ENCODE peak calls at places on chromosomes 2 and 18, in four cellular contexts. One of them, this sample, is unnamed.

GRCh38 chr2:100259991-100260390 is 62.3 kb downstream of the LONRF2 start:
- DNase-seq in lower lobe of right lung: no peak
- DNase-seq in fibroblast of lung: no peak
- DNase-seq in left ventricle myocardium inferior: no peak
- DNase-seq in this sample: no peak

GRCh38 chr2:131426727-131427126 is 49.2 kb upstream of the TUBA3D start:
- DNase-seq in fibroblast of lung: no peak
- DNase-seq in lower lobe of right lung: no peak
- DNase-seq in left ventricle myocardium inferior: no peak
- DNase-seq in this sample: no peak

GRCh38 chr2:211455225-211455841 is 898.9 kb downstream of the CPS1 start:
- DNase-seq in fibroblast of lung: peak
- DNase-seq in lower lobe of right lung: no peak
- DNase-seq in left ventricle myocardium inferior: no peak
- DNase-seq in this sample: no peak

GRCh38 chr2:289362-290089 is 1.6 kb upstream of the ALKAL2 start:
- DNase-seq in fibroblast of lung: peak
- DNase-seq in lower lobe of right lung: no peak
- DNase-seq in left ventricle myocardium inferior: no peak
- DNase-seq in this sample: no peak

GRCh38 chr2:116510117-116510671 is 1304.3 kb upstream of the DDX18 start:
- DNase-seq in lower lobe of right lung: no peak
- DNase-seq in left ventricle myocardium inferior: no peak
- DNase-seq in fibroblast of lung: no peak
- DNase-seq in this sample: no peak

GRCh38 chr2:143581989-143582719 is 452.9 kb downstream of the ARHGAP15 start:
- DNase-seq in lower lobe of right lung: no peak
- DNase-seq in fibroblast of lung: no peak
- DNase-seq in left ventricle myocardium inferior: no peak
- DNase-seq in this sample: no peak

GRCh38 chr2:207161247-207161646 is 4.5 kb downstream of the KLF7 start:
- DNase-seq in left ventricle myocardium inferior: no peak
- DNase-seq in lower lobe of right lung: no peak
- DNase-seq in fibroblast of lung: no peak
- DNase-seq in this sample: no peak

GRCh38 chr2:182545420-182546167 is 118.8 kb upstream of the PDE1A start:
- DNase-seq in lower lobe of right lung: no peak
- DNase-seq in fibroblast of lung: no peak
- DNase-seq in left ventricle myocardium inferior: no peak
- DNase-seq in this sample: no peak

GRCh38 chr18:6269933-6270332 is 144.8 kb downstream of the L3MBTL4 start:
- DNase-seq in fibroblast of lung: no peak
- DNase-seq in left ventricle myocardium inferior: no peak
- DNase-seq in lower lobe of right lung: no peak
- DNase-seq in this sample: no peak

GRCh38 chr2:37091873-37092272 is 7.6 kb downstream of the GPATCH11 start:
- DNase-seq in left ventricle myocardium inferior: no peak
- DNase-seq in lower lobe of right lung: no peak
- DNase-seq in fibroblast of lung: no peak
- DNase-seq in this sample: no peak

GRCh38 chr2:1990724-1991123 is 246.4 kb upstream of the PXDN start:
- DNase-seq in left ventricle myocardium inferior: peak
- DNase-seq in lower lobe of right lung: no peak
- DNase-seq in fibroblast of lung: peak
- DNase-seq in this sample: no peak

GRCh38 chr2:206230060-206230890 is 44.2 kb upstream of the ZDBF2 start:
- DNase-seq in left ventricle myocardium inferior: no peak
- DNase-seq in fibroblast of lung: peak
- DNase-seq in lower lobe of right lung: no peak
- DNase-seq in this sample: no peak

GRCh38 chr2:221675509-221675908 is 103.4 kb upstream of the EPHA4 start:
- DNase-seq in left ventricle myocardium inferior: no peak
- DNase-seq in fibroblast of lung: no peak
- DNase-seq in lower lobe of right lung: no peak
- DNase-seq in this sample: no peak

GRCh38 chr2:119488245-119489182 is 35.8 kb downstream of the SCTR start:
- DNase-seq in fibroblast of lung: no peak
- DNase-seq in lower lobe of right lung: no peak
- DNase-seq in left ventricle myocardium inferior: no peak
- DNase-seq in this sample: no peak

GRCh38 chr2:61255580-61256437 is 93.8 kb downstream of the C2orf74 start:
- DNase-seq in lower lobe of right lung: no peak
- DNase-seq in fibroblast of lung: peak
- DNase-seq in left ventricle myocardium inferior: no peak
- DNase-seq in this sample: no peak

GRCh38 chr2:96082211-96083063 is 33.9 kb downstream of the ADRA2B start:
- DNase-seq in fibroblast of lung: no peak
- DNase-seq in lower lobe of right lung: peak
- DNase-seq in left ventricle myocardium inferior: peak
- DNase-seq in this sample: peak

GRCh38 chr2:207706936-207707860 is 4.2 kb upstream of the CCNYL1 start:
- DNase-seq in left ventricle myocardium inferior: no peak
- DNase-seq in lower lobe of right lung: no peak
- DNase-seq in fibroblast of lung: no peak
- DNase-seq in this sample: no peak

GRCh38 chr2:117771969-117772630 is 42.4 kb upstream of the DDX18 start:
- DNase-seq in lower lobe of right lung: no peak
- DNase-seq in left ventricle myocardium inferior: no peak
- DNase-seq in fibroblast of lung: peak
- DNase-seq in this sample: no peak

GRCh38 chr2:95382686-95383634 is 19.5 kb upstream of the FAHD2A start:
- DNase-seq in lower lobe of right lung: no peak
- DNase-seq in fibroblast of lung: no peak
- DNase-seq in left ventricle myocardium inferior: peak
- DNase-seq in this sample: no peak

GRCh38 chr2:9110893-9111569 is 95.6 kb upstream of the ASAP2 start:
- DNase-seq in left ventricle myocardium inferior: no peak
- DNase-seq in fibroblast of lung: peak
- DNase-seq in lower lobe of right lung: no peak
- DNase-seq in this sample: no peak

GRCh38 chr18:48074929-48075706 is 144.7 kb upstream of the SMAD2 start:
- DNase-seq in lower lobe of right lung: no peak
- DNase-seq in fibroblast of lung: no peak
- DNase-seq in left ventricle myocardium inferior: no peak
- DNase-seq in this sample: no peak

GRCh38 chr18:75204978-75205759 is 3.8 kb downstream of the PTGR3 start:
- DNase-seq in lower lobe of right lung: no peak
- DNase-seq in fibroblast of lung: no peak
- DNase-seq in left ventricle myocardium inferior: no peak
- DNase-seq in this sample: no peak

GRCh38 chr2:230254152-230254881 is 28.8 kb downstream of the SP140 start:
- DNase-seq in lower lobe of right lung: no peak
- DNase-seq in fibroblast of lung: no peak
- DNase-seq in left ventricle myocardium inferior: no peak
- DNase-seq in this sample: no peak

DNA sequence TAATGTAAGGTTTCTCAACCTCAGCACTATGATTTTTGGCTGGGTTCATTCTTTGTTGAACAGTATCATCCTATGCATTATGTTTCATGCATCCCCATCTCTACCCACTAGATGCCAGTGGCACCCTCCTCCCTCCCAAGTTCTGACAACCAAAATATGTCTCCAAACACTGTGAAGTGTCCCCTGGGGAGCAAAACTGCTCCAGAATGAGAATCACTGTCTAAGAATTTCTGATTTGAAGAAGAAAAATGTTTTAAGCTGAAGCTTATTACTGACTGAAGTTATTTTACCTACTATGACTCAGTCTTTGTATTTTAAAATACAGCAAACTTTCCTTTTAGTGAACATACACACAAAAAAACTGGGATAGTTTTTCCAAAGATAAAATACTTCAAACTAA is 3.4 kb downstream of the THADA start:
- DNase-seq in fibroblast of lung: peak
- DNase-seq in left ventricle myocardium inferior: no peak
- DNase-seq in lower lobe of right lung: no peak
- DNase-seq in this sample: no peak
- TF ChIP-seq CTCF in fibroblast of lung: no peak
- TF ChIP-seq CTCF in left ventricle myocardium inferior: no peak
- TF ChIP-seq CTCF in lower lobe of right lung: no peak
- TF ChIP-seq CTCF in this sample: peak

GRCh38 chr18:63022429-63023022 is 297.0 kb downstream of the BCL2 start:
- DNase-seq in fibroblast of lung: no peak
- DNase-seq in lower lobe of right lung: no peak
- DNase-seq in left ventricle myocardium inferior: no peak
- DNase-seq in this sample: no peak

GRCh38 chr18:63028380-63028779 is 291.2 kb downstream of the BCL2 start:
- DNase-seq in lower lobe of right lung: no peak
- DNase-seq in fibroblast of lung: no peak
- DNase-seq in left ventricle myocardium inferior: no peak
- DNase-seq in this sample: no peak

DNA sequence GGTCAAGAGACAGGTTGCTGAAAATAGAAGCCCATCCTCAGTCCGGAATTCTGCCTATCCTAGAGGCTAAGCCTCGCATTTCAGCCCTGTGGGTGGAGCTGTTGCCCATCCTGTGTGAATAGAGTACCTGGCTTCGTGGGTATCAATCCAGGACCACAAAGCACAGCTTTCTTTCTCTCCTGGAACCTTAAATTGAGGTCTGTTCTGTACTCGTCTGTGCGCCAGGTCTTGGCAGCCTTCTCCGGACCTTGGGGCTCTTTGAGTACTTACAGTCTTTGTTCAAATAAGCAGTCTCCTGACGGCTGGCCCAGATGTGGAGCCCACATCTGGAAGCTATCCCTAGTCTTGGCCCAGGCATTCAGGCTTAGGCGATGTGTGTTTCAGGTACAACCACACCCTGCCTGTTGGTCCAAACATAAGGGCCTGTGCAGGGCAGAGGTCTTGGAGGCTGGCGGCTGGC is 294.3 kb downstream of the BCL2 start:
- DNase-seq in fibroblast of lung: no peak
- DNase-seq in lower lobe of right lung: no peak
- DNase-seq in left ventricle myocardium inferior: no peak
- DNase-seq in this sample: no peak
- TF ChIP-seq CTCF in fibroblast of lung: peak
- TF ChIP-seq CTCF in lower lobe of right lung: peak
- TF ChIP-seq CTCF in left ventricle myocardium inferior: peak
- TF ChIP-seq CTCF in this sample: peak

DNA sequence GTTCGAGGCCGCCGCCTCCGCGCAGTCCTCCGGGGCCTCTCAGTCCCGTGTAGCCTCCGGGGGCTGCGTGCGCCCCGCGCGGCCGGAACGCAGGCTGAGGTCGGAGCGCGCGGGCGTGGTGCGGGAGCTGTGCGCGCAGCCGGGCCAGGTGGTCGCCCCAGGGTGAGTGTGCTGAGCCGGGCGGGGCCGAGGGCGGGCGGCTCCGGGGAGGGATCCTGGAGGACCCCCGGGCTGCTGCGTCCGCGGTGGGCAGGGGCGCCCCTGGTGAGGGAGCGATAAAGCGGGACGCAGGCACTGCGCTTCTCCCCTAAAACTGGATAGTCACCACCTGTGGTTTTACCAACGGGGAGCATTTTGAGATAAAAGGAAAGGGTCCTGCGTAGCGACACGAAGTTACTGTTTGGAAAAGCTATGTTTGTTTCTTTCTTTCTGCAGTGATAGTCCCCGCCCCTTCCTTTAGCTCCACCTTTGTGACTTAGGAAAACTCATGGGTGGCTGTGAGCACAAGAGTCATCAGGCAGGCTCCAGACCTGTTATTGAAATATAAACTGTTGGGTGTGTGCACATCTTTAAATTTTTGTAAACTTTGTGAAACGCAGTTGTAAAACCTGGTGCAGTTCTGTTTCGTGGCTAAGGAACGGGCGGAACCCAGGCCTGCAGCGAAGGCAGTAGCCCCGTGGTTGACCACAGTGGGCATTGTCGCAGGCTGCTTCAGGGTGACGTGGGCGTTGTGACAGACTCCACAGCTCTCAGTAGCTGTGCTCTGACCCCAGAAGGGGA is 687 bp downstream of the CTDP1 start:
- DNase-seq in fibroblast of lung: peak
- DNase-seq in left ventricle myocardium inferior: no peak
- DNase-seq in lower lobe of right lung: peak
- DNase-seq in this sample: no peak
- TF ChIP-seq CTCF in fibroblast of lung: no peak
- TF ChIP-seq CTCF in left ventricle myocardium inferior: peak
- TF ChIP-seq CTCF in lower lobe of right lung: no peak
- TF ChIP-seq CTCF in this sample: peak

DNA sequence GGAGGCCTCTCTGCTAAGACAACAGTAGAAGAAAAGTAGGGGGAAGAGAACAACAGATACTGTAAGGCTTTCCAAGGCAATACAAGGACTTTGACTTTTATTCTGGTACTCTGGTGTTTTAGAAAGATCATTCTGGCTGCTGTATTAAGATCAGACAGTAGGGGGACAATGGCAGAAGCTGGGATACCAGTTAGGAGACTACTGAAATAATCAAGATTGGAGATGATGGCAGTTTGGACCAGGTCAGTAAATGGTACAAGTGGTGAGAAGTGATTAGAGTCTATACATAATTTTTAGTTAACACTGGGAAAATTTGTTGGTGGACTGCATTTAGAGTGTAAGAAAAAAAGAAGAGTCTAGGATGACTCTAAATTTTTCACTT is 139.7 kb downstream of the ROCK1 start:
- DNase-seq in fibroblast of lung: peak
- DNase-seq in left ventricle myocardium inferior: no peak
- DNase-seq in lower lobe of right lung: no peak
- DNase-seq in this sample: no peak
- TF ChIP-seq CTCF in fibroblast of lung: peak
- TF ChIP-seq CTCF in left ventricle myocardium inferior: peak
- TF ChIP-seq CTCF in lower lobe of right lung: peak
- TF ChIP-seq CTCF in this sample: peak

This sample was measured in chondrocyte.